ENCODE peak calls at places on chromosomes 11 and 22, in six cellular contexts. Z, T, E, P, I and Y are unnamed samples.
A peak's percentile ranks its signal among the peaks of the same experiment; 100 is the strongest.

GRCh38 chr11:128625316-128625715 is 38.0 kb upstream of the ETS1 start:
- DNase-seq in Z (no peak), T (no peak), E (no peak), P (no peak), I (no peak), Y (no peak)

GRCh38 chr11:11972148-11972547 is 36.3 kb downstream of the DKK3 start:
- DNase-seq in Z (peak; percentile 14), T (peak; percentile 35), E (no peak), P (no peak), I (no peak), Y (peak; percentile 62)

GRCh38 chr11:79087957-79088318 is 352.9 kb downstream of the TENM4 start:
- DNase-seq in Z (no peak), T (no peak), E (no peak), P (no peak), I (no peak), Y (no peak)

GRCh38 chr11:9821008-9821752 is 157.3 kb downstream of the SWAP70 start:
- DNase-seq in Z (no peak), T (no peak), E (no peak), P (no peak), I (peak; percentile 89), Y (no peak)

GRCh38 chr11:130421199-130421585 is 7.2 kb downstream of the ADAMTS8 start:
- DNase-seq in Z (no peak), T (no peak), E (no peak), P (no peak), I (no peak), Y (no peak)

GRCh38 chr11:77027275-77027674 is 6.9 kb upstream of the B3GNT6 start:
- DNase-seq in Z (peak; percentile 55), T (no peak), E (no peak), P (no peak), I (peak; percentile 60), Y (peak; percentile 37)

GRCh38 chr22:26492220-26492619 is 8.5 kb downstream of the SRRD start:
- DNase-seq in Z (no peak), T (no peak), E (no peak), P (no peak), I (peak; percentile 45), Y (no peak)

GRCh38 chr22:23237201-23237798 is 57.0 kb downstream of the BCR start:
- DNase-seq in Z (peak; percentile 72), T (peak; percentile 48), E (peak; percentile 78), P (no peak), I (no peak), Y (peak; percentile 95)

GRCh38 chr11:133951484-133952198 is 5.1 kb downstream of the IGSF9B start:
- DNase-seq in Z (no peak), T (peak; percentile 67), E (no peak), P (no peak), I (peak; percentile 10), Y (peak; percentile 83)

GRCh38 chr22:25085156-25085555 is 114.5 kb upstream of the CRYBB3 start:
- DNase-seq in Z (no peak), T (no peak), E (no peak), P (no peak), I (no peak), Y (no peak)

GRCh38 chr22:27107824-27108223 is 450.4 kb downstream of the MIAT start:
- DNase-seq in Z (peak; percentile 43), T (no peak), E (peak; percentile 82), P (peak; percentile 94), I (peak; percentile 99), Y (no peak)

GRCh38 chr11:33716236-33716635 is 15.6 kb upstream of the C11orf91 start:
- DNase-seq in Z (peak; percentile 32), T (no peak), E (no peak), P (no peak), I (peak; percentile 69), Y (peak; percentile 10)

GRCh38 chr22:37230673-37231405 is 13.2 kb downstream of the RAC2 start:
- DNase-seq in Z (no peak), T (peak; percentile 1), E (no peak), P (peak; percentile 42), I (no peak), Y (no peak)